ENCODE peak calls at places on chromosome 21, in seven cellular contexts. F, V, T, O, M, B and D are unnamed samples.

GRCh38 chr21:42524341-42525227 is 10.9 kb downstream of the SLC37A1 start:
- DNase-seq in F (peak; percentile 61), V (peak; percentile 84), T (no peak), O (no peak), M (peak; percentile 80), B (no peak), D (peak; percentile 89)

GRCh38 chr21:44024895-44025353 is 12.8 kb downstream of the TRAPPC10 start:
- DNase-seq in F (no peak), V (peak; percentile 56), T (no peak), O (no peak), M (peak; percentile 58), B (no peak), D (peak; percentile 89)

GRCh38 chr21:38825901-38826300 is 20.2 kb downstream of the ETS2 start:
- DNase-seq in F (no peak), V (no peak), T (no peak), O (no peak), M (no peak), B (no peak), D (no peak)

GRCh38 chr21:41763398-41763931 is 3.4 kb downstream of the RIPK4 start:
- DNase-seq in F (no peak), V (peak; percentile 81), T (no peak), O (no peak), M (no peak), B (no peak), D (no peak)

GRCh38 chr21:39258207-39258606 is 55.2 kb downstream of the BRWD1 start:
- DNase-seq in F (no peak), V (no peak), T (no peak), O (no peak), M (no peak), B (no peak), D (no peak)

GRCh38 chr21:29080454-29080930 is 7.0 kb upstream of the CCT8 start:
- DNase-seq in F (no peak), V (no peak), T (no peak), O (no peak), M (no peak), B (no peak), D (no peak)

GRCh38 chr21:15050588-15051377 is 14.0 kb downstream of the NRIP1 start:
- DNase-seq in F (no peak), V (peak; percentile 55), T (no peak), O (no peak), M (no peak), B (no peak), D (no peak)

GRCh38 chr21:36060159-36060921 is at the start of gene SETD4:
- DNase-seq in F (peak; percentile 98), V (peak; percentile 97), T (peak; percentile 78), O (peak; percentile 97), M (peak; percentile 93), B (peak; percentile 95), D (peak; percentile 99)

GRCh38 chr21:36385909-36386642 is 884 bp downstream of the CHAF1B start:
- DNase-seq in F (no peak), V (peak; percentile 16), T (no peak), O (no peak), M (no peak), B (peak; percentile 63), D (no peak)